ENCODE peak calls at places on chromosome 2, in four cellular contexts. H is activated CD4-positive, CD25-positive, alpha-beta regulatory T cell; U is A549; Y is ELR. I is an unnamed sample.

GRCh38 chr2:75561566-75562512 is 1.1 kb upstream of the EVA1A start:
- DNase-seq in Y (peak; percentile 61), U (no peak), H (no peak), I (no peak)

GRCh38 chr2:98492441-98492840 is 47.8 kb downstream of the INPP4A start:
- DNase-seq in H (no peak), U (no peak), Y (no peak), I (no peak)

GRCh38 chr2:28898048-28898447 is 3.6 kb downstream of the WDR43 start:
- DNase-seq in U (no peak), Y (no peak), H (no peak), I (no peak)

GRCh38 chr2:53018830-53019425 is 748.7 kb upstream of the CHAC2 start:
- DNase-seq in U (peak; percentile 14), H (no peak), Y (peak; percentile 52), I (no peak)

GRCh38 chr2:134014196-134014960 is 239.5 kb upstream of the MGAT5 start:
- DNase-seq in U (no peak), H (no peak), Y (no peak), I (no peak)

GRCh38 chr2:139622691-139623090 is 842.5 kb upstream of the NXPH2 start:
- DNase-seq in U (no peak), H (no peak), Y (no peak), I (no peak)

GRCh38 chr2:143261986-143262784 is 133.0 kb downstream of the ARHGAP15 start:
- DNase-seq in H (no peak), Y (no peak), U (no peak), I (no peak)

GRCh38 chr2:122754561-122754960 is 999.1 kb downstream of the TSN start:
- DNase-seq in U (no peak), H (no peak), Y (no peak), I (no peak)

GRCh38 chr2:140855471-140855870 is 1275.3 kb downstream of the LRP1B start:
- DNase-seq in U (no peak), Y (no peak), H (no peak), I (no peak)

GRCh38 chr2:207416936-207417718 is 112.6 kb upstream of the CREB1 start:
- DNase-seq in U (no peak), Y (peak; percentile 52), H (no peak), I (no peak)

GRCh38 chr2:144479138-144479537 is 40.8 kb downstream of the ZEB2 start:
- DNase-seq in H (no peak), U (no peak), Y (peak; percentile 34), I (peak; percentile 54)

GRCh38 chr2:164545484-164545883 is 75.8 kb downstream of the GRB14 start:
- DNase-seq in U (no peak), Y (no peak), H (no peak), I (no peak)

GRCh38 chr2:216560695-216561370 is 62.2 kb downstream of the RPL37A start:
- DNase-seq in Y (no peak), H (no peak), U (no peak), I (peak; percentile 73)

GRCh38 chr2:120650022-120650644 is 85.5 kb upstream of the GLI2 start:
- DNase-seq in U (no peak), Y (peak; percentile 36), H (no peak), I (no peak)

GRCh38 chr2:29314816-29315571 is 199.8 kb downstream of the CLIP4 start:
- DNase-seq in H (no peak), U (no peak), Y (no peak), I (no peak)

GRCh38 chr2:15965564-15966019 is 25.2 kb downstream of the MYCN start:
- DNase-seq in Y (no peak), U (no peak), H (no peak), I (no peak)

GRCh38 chr2:11377915-11378649 is 33.6 kb upstream of the ROCK2 start:
- DNase-seq in Y (no peak), H (no peak), U (no peak), I (no peak)

GRCh38 chr2:42217307-42217706 is 48.2 kb downstream of the EML4 start:
- DNase-seq in U (no peak), H (no peak), Y (no peak), I (no peak)

GRCh38 chr2:179985163-179985820 is 21.8 kb downstream of the CWC22 start:
- DNase-seq in U (no peak), Y (no peak), H (no peak), I (no peak)

GRCh38 chr2:216557820-216558219 is 59.2 kb downstream of the RPL37A start:
- DNase-seq in Y (no peak), H (no peak), U (no peak), I (no peak)

GRCh38 chr2:102350118-102350793 is 5.3 kb upstream of the IL18R1 start:
- DNase-seq in H (no peak), Y (no peak), U (no peak), I (no peak)

GRCh38 chr2:634670-635395 is 42.4 kb downstream of the TMEM18 start:
- DNase-seq in H (no peak), Y (no peak), U (peak; percentile 21), I (no peak)

GRCh38 chr2:144343135-144343534 is 176.8 kb downstream of the ZEB2 start:
- DNase-seq in H (no peak), Y (peak; percentile 17), U (no peak), I (no peak)

GRCh38 chr2:71348302-71348701 is 16.7 kb downstream of the ZNF638 start:
- DNase-seq in H (no peak), Y (peak; percentile 42), U (peak; percentile 19), I (no peak)

GRCh38 chr2:174341301-174341994 is 6.7 kb downstream of the SP9 start:
- DNase-seq in H (peak; percentile 79), Y (peak; percentile 83), U (peak; percentile 88), I (no peak)

GRCh38 chr2:189609853-189610252 is 29.3 kb upstream of the SLC40A1 start:
- DNase-seq in H (no peak), U (no peak), Y (no peak), I (no peak)